ENCODE peak calls at places on chromosomes 2 and 18, in ten cellular contexts. One of them, this sample, is unnamed. For H3K4me1, the result is how much of the 10 kb centered on the place peaks cover.

GRCh38 chr2:60414731-60415130 is 138.7 kb downstream of the BCL11A start:
- DNase-seq in upper lobe of right lung: no peak
- DNase-seq in aorta: no peak
- DNase-seq in SJSA1: no peak
- DNase-seq in naive thymus-derived CD4-positive, alpha-beta T cell: no peak
- DNase-seq in effector memory CD4-positive, alpha-beta T cell: no peak
- DNase-seq in HAP-1: no peak
- DNase-seq in osteoblast: no peak
- DNase-seq in tibial artery: no peak
- DNase-seq in HCT116: no peak
- DNase-seq in this sample: no peak

GRCh38 chr2:204177977-204178522 is 241.5 kb downstream of the ICOS start:
- DNase-seq in upper lobe of right lung: peak
- DNase-seq in aorta: peak
- DNase-seq in SJSA1: no peak
- DNase-seq in naive thymus-derived CD4-positive, alpha-beta T cell: peak
- DNase-seq in effector memory CD4-positive, alpha-beta T cell: peak
- DNase-seq in HAP-1: peak
- DNase-seq in osteoblast: peak
- DNase-seq in tibial artery: no peak
- DNase-seq in HCT116: peak
- DNase-seq in this sample: no peak

GRCh38 chr18:48563027-48563426 is 24.2 kb downstream of the CTIF start:
- DNase-seq in upper lobe of right lung: no peak
- DNase-seq in aorta: peak
- DNase-seq in SJSA1: peak
- DNase-seq in naive thymus-derived CD4-positive, alpha-beta T cell: no peak
- DNase-seq in effector memory CD4-positive, alpha-beta T cell: no peak
- DNase-seq in HAP-1: no peak
- DNase-seq in osteoblast: peak
- DNase-seq in tibial artery: peak
- DNase-seq in HCT116: no peak
- DNase-seq in this sample: no peak

GRCh38 chr18:73646196-73646595 is 501.4 kb downstream of the FBXO15 start:
- DNase-seq in upper lobe of right lung: no peak
- DNase-seq in aorta: no peak
- DNase-seq in SJSA1: no peak
- DNase-seq in naive thymus-derived CD4-positive, alpha-beta T cell: no peak
- DNase-seq in effector memory CD4-positive, alpha-beta T cell: no peak
- DNase-seq in HAP-1: no peak
- DNase-seq in osteoblast: no peak
- DNase-seq in tibial artery: no peak
- DNase-seq in HCT116: no peak
- DNase-seq in this sample: no peak

GRCh38 chr2:221134718-221135117 is 437.4 kb downstream of the EPHA4 start:
- DNase-seq in upper lobe of right lung: no peak
- DNase-seq in aorta: no peak
- DNase-seq in SJSA1: no peak
- DNase-seq in naive thymus-derived CD4-positive, alpha-beta T cell: no peak
- DNase-seq in effector memory CD4-positive, alpha-beta T cell: no peak
- DNase-seq in HAP-1: no peak
- DNase-seq in osteoblast: no peak
- DNase-seq in tibial artery: no peak
- DNase-seq in HCT116: no peak
- DNase-seq in this sample: no peak

GRCh38 chr2:41722668-41723369 is 325.0 kb upstream of the PKDCC start:
- DNase-seq in upper lobe of right lung: no peak
- DNase-seq in aorta: no peak
- DNase-seq in SJSA1: no peak
- DNase-seq in naive thymus-derived CD4-positive, alpha-beta T cell: no peak
- DNase-seq in effector memory CD4-positive, alpha-beta T cell: no peak
- DNase-seq in HAP-1: no peak
- DNase-seq in osteoblast: peak
- DNase-seq in tibial artery: peak
- DNase-seq in HCT116: no peak
- DNase-seq in this sample: peak

GRCh38 chr2:239735131-239735828 is 289.9 kb downstream of the NDUFA10 start:
- DNase-seq in upper lobe of right lung: peak
- DNase-seq in aorta: peak
- DNase-seq in SJSA1: no peak
- DNase-seq in naive thymus-derived CD4-positive, alpha-beta T cell: peak
- DNase-seq in effector memory CD4-positive, alpha-beta T cell: no peak
- DNase-seq in HAP-1: no peak
- DNase-seq in osteoblast: peak
- DNase-seq in tibial artery: no peak
- DNase-seq in HCT116: no peak
- DNase-seq in this sample: peak

GRCh38 chr18:51051105-51051712 is 21.2 kb downstream of the SMAD4 start:
- DNase-seq in upper lobe of right lung: no peak
- DNase-seq in aorta: no peak
- DNase-seq in SJSA1: no peak
- DNase-seq in naive thymus-derived CD4-positive, alpha-beta T cell: peak
- DNase-seq in effector memory CD4-positive, alpha-beta T cell: no peak
- DNase-seq in HAP-1: peak
- DNase-seq in osteoblast: peak
- DNase-seq in tibial artery: no peak
- DNase-seq in HCT116: peak
- DNase-seq in this sample: no peak

GRCh38 chr2:174587607-174588006 is 10.0 kb downstream of the WIPF1 start:
- DNase-seq in upper lobe of right lung: no peak
- DNase-seq in aorta: no peak
- DNase-seq in SJSA1: no peak
- DNase-seq in naive thymus-derived CD4-positive, alpha-beta T cell: no peak
- DNase-seq in effector memory CD4-positive, alpha-beta T cell: no peak
- DNase-seq in HAP-1: no peak
- DNase-seq in osteoblast: no peak
- DNase-seq in tibial artery: no peak
- DNase-seq in HCT116: no peak
- DNase-seq in this sample: no peak
- H3K4me1 ChIP-seq in upper lobe of right lung: under half
- H3K4me1 ChIP-seq in aorta: under half
- H3K4me1 ChIP-seq in SJSA1: under half
- H3K4me1 ChIP-seq in naive thymus-derived CD4-positive, alpha-beta T cell: half or more
- H3K4me1 ChIP-seq in effector memory CD4-positive, alpha-beta T cell: half or more
- H3K4me1 ChIP-seq in HAP-1: under half
- H3K4me1 ChIP-seq in osteoblast: under half
- H3K4me1 ChIP-seq in tibial artery: under half
- H3K4me1 ChIP-seq in HCT116: under half
- H3K4me1 ChIP-seq in this sample: under half

GRCh38 chr18:77100751-77101355 is 31.7 kb downstream of the MBP start:
- DNase-seq in upper lobe of right lung: no peak
- DNase-seq in aorta: no peak
- DNase-seq in SJSA1: no peak
- DNase-seq in naive thymus-derived CD4-positive, alpha-beta T cell: no peak
- DNase-seq in effector memory CD4-positive, alpha-beta T cell: peak
- DNase-seq in HAP-1: no peak
- DNase-seq in osteoblast: no peak
- DNase-seq in tibial artery: no peak
- DNase-seq in HCT116: no peak
- DNase-seq in this sample: no peak

GRCh38 chr18:77103181-77103875 is 29.3 kb downstream of the MBP start:
- DNase-seq in upper lobe of right lung: no peak
- DNase-seq in aorta: no peak
- DNase-seq in SJSA1: no peak
- DNase-seq in naive thymus-derived CD4-positive, alpha-beta T cell: no peak
- DNase-seq in effector memory CD4-positive, alpha-beta T cell: no peak
- DNase-seq in HAP-1: no peak
- DNase-seq in osteoblast: no peak
- DNase-seq in tibial artery: no peak
- DNase-seq in HCT116: no peak
- DNase-seq in this sample: peak

GRCh38 chr18:77103991-77104521 is 28.5 kb downstream of the MBP start:
- DNase-seq in upper lobe of right lung: no peak
- DNase-seq in aorta: no peak
- DNase-seq in SJSA1: no peak
- DNase-seq in naive thymus-derived CD4-positive, alpha-beta T cell: no peak
- DNase-seq in effector memory CD4-positive, alpha-beta T cell: no peak
- DNase-seq in HAP-1: no peak
- DNase-seq in osteoblast: no peak
- DNase-seq in tibial artery: no peak
- DNase-seq in HCT116: no peak
- DNase-seq in this sample: peak

GRCh38 chr18:77101410-77102245 is 31.0 kb downstream of the MBP start:
- DNase-seq in upper lobe of right lung: peak
- DNase-seq in aorta: peak
- DNase-seq in SJSA1: peak
- DNase-seq in naive thymus-derived CD4-positive, alpha-beta T cell: peak
- DNase-seq in effector memory CD4-positive, alpha-beta T cell: peak
- DNase-seq in HAP-1: no peak
- DNase-seq in osteoblast: peak
- DNase-seq in tibial artery: peak
- DNase-seq in HCT116: peak
- DNase-seq in this sample: peak

GRCh38 chr18:77102246-77103040 is 30.1 kb downstream of the MBP start:
- DNase-seq in upper lobe of right lung: no peak
- DNase-seq in aorta: no peak
- DNase-seq in SJSA1: no peak
- DNase-seq in naive thymus-derived CD4-positive, alpha-beta T cell: peak
- DNase-seq in effector memory CD4-positive, alpha-beta T cell: no peak
- DNase-seq in HAP-1: no peak
- DNase-seq in osteoblast: no peak
- DNase-seq in tibial artery: no peak
- DNase-seq in HCT116: no peak
- DNase-seq in this sample: no peak
- H3K4me1 ChIP-seq in upper lobe of right lung: half or more
- H3K4me1 ChIP-seq in aorta: under half
- H3K4me1 ChIP-seq in SJSA1: half or more
- H3K4me1 ChIP-seq in naive thymus-derived CD4-positive, alpha-beta T cell: half or more
- H3K4me1 ChIP-seq in effector memory CD4-positive, alpha-beta T cell: half or more
- H3K4me1 ChIP-seq in HAP-1: under half
- H3K4me1 ChIP-seq in osteoblast: half or more
- H3K4me1 ChIP-seq in tibial artery: under half
- H3K4me1 ChIP-seq in HCT116: under half
- H3K4me1 ChIP-seq in this sample: half or more

GRCh38 chr2:231357048-231357447 is 38.5 kb upstream of the B3GNT7 start:
- DNase-seq in upper lobe of right lung: no peak
- DNase-seq in aorta: peak
- DNase-seq in SJSA1: no peak
- DNase-seq in naive thymus-derived CD4-positive, alpha-beta T cell: no peak
- DNase-seq in effector memory CD4-positive, alpha-beta T cell: no peak
- DNase-seq in HAP-1: no peak
- DNase-seq in osteoblast: no peak
- DNase-seq in tibial artery: peak
- DNase-seq in HCT116: no peak
- DNase-seq in this sample: peak
- H3K4me1 ChIP-seq in upper lobe of right lung: under half
- H3K4me1 ChIP-seq in aorta: under half
- H3K4me1 ChIP-seq in SJSA1: under half
- H3K4me1 ChIP-seq in naive thymus-derived CD4-positive, alpha-beta T cell: under half
- H3K4me1 ChIP-seq in effector memory CD4-positive, alpha-beta T cell: under half
- H3K4me1 ChIP-seq in HAP-1: under half
- H3K4me1 ChIP-seq in osteoblast: under half
- H3K4me1 ChIP-seq in tibial artery: under half
- H3K4me1 ChIP-seq in HCT116: under half
- H3K4me1 ChIP-seq in this sample: under half

DNA sequence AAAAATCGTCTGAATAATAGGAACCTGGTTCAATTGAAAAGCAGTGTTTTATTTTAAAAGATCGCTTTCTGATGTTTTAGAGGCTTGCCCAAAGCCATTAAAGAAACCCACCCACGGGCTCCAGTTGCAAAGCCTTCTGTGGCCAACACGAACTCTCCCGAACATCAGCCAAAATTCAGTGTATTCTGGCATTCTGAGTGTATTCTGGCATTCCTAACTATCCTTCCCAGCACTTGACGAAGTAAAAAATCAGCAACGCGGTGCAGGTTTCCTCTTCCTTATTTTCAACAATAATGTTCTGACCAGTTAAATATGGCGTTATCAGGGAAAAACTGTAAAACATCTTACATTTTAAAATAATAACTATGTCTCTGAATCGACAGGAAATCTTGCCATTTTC is 44.6 kb downstream of the ZNF516 start:
- DNase-seq in upper lobe of right lung: no peak
- DNase-seq in aorta: no peak
- DNase-seq in SJSA1: no peak
- DNase-seq in naive thymus-derived CD4-positive, alpha-beta T cell: no peak
- DNase-seq in effector memory CD4-positive, alpha-beta T cell: no peak
- DNase-seq in HAP-1: no peak
- DNase-seq in osteoblast: peak
- DNase-seq in tibial artery: no peak
- DNase-seq in HCT116: no peak
- DNase-seq in this sample: no peak
- H3K4me1 ChIP-seq in upper lobe of right lung: under half
- H3K4me1 ChIP-seq in aorta: under half
- H3K4me1 ChIP-seq in SJSA1: half or more
- H3K4me1 ChIP-seq in naive thymus-derived CD4-positive, alpha-beta T cell: under half
- H3K4me1 ChIP-seq in effector memory CD4-positive, alpha-beta T cell: under half
- H3K4me1 ChIP-seq in HAP-1: under half
- H3K4me1 ChIP-seq in osteoblast: half or more
- H3K4me1 ChIP-seq in tibial artery: under half
- H3K4me1 ChIP-seq in HCT116: under half
- H3K4me1 ChIP-seq in this sample: under half

GRCh38 chr2:70113396-70114100 is 26.3 kb downstream of the PCBP1 start:
- DNase-seq in upper lobe of right lung: no peak
- DNase-seq in aorta: peak
- DNase-seq in SJSA1: no peak
- DNase-seq in naive thymus-derived CD4-positive, alpha-beta T cell: no peak
- DNase-seq in effector memory CD4-positive, alpha-beta T cell: no peak
- DNase-seq in HAP-1: no peak
- DNase-seq in osteoblast: no peak
- DNase-seq in tibial artery: peak
- DNase-seq in HCT116: no peak
- DNase-seq in this sample: no peak

GRCh38 chr2:70116936-70117554 is 29.8 kb downstream of the PCBP1 start:
- DNase-seq in upper lobe of right lung: no peak
- DNase-seq in aorta: peak
- DNase-seq in SJSA1: no peak
- DNase-seq in naive thymus-derived CD4-positive, alpha-beta T cell: no peak
- DNase-seq in effector memory CD4-positive, alpha-beta T cell: no peak
- DNase-seq in HAP-1: no peak
- DNase-seq in osteoblast: no peak
- DNase-seq in tibial artery: no peak
- DNase-seq in HCT116: no peak
- DNase-seq in this sample: no peak

GRCh38 chr2:70115646-70116442 is 28.6 kb downstream of the PCBP1 start:
- DNase-seq in upper lobe of right lung: no peak
- DNase-seq in aorta: peak
- DNase-seq in SJSA1: no peak
- DNase-seq in naive thymus-derived CD4-positive, alpha-beta T cell: no peak
- DNase-seq in effector memory CD4-positive, alpha-beta T cell: no peak
- DNase-seq in HAP-1: no peak
- DNase-seq in osteoblast: no peak
- DNase-seq in tibial artery: peak
- DNase-seq in HCT116: no peak
- DNase-seq in this sample: no peak

GRCh38 chr2:70111752-70112591 is 24.7 kb downstream of the PCBP1 start:
- DNase-seq in upper lobe of right lung: no peak
- DNase-seq in aorta: peak
- DNase-seq in SJSA1: no peak
- DNase-seq in naive thymus-derived CD4-positive, alpha-beta T cell: no peak
- DNase-seq in effector memory CD4-positive, alpha-beta T cell: no peak
- DNase-seq in HAP-1: no peak
- DNase-seq in osteoblast: peak
- DNase-seq in tibial artery: peak
- DNase-seq in HCT116: no peak
- DNase-seq in this sample: no peak
- H3K4me1 ChIP-seq in upper lobe of right lung: under half
- H3K4me1 ChIP-seq in aorta: under half
- H3K4me1 ChIP-seq in SJSA1: under half
- H3K4me1 ChIP-seq in naive thymus-derived CD4-positive, alpha-beta T cell: half or more
- H3K4me1 ChIP-seq in effector memory CD4-positive, alpha-beta T cell: under half
- H3K4me1 ChIP-seq in HAP-1: under half
- H3K4me1 ChIP-seq in osteoblast: under half
- H3K4me1 ChIP-seq in tibial artery: under half
- H3K4me1 ChIP-seq in HCT116: under half
- H3K4me1 ChIP-seq in this sample: under half